ENCODE peak calls at places on chromosome 2, in ten cellular contexts. C is IMR-90; V is putamen; G is non-pigmented ciliary epithelial cell; I is fibroblast of lung; N is stromal cell of bone marrow; J is activated CD4-positive, alpha-beta T cell treated with anti-CD3 and anti-CD28 coated beads for 1 hour; H is renal cortical epithelial cell; P is heart right ventricle; A is spleen. X is an unnamed sample.

GRCh38 chr2:238399094-238399493 is 27.6 kb upstream of the ASB1 start:
- DNase-seq in C (no peak), V (no peak), G (no peak), I (no peak), N (no peak), J (no peak), H (no peak), P (no peak), A (no peak), X (no peak)

GRCh38 chr2:98134138-98134537 is 47.2 kb downstream of the VWA3B start:
- DNase-seq in C (no peak), V (no peak), G (no peak), I (peak; percentile 50), N (no peak), J (no peak), H (no peak), P (peak; percentile 50), A (peak; percentile 87), X (no peak)

GRCh38 chr2:200188851-200189250 is 117.6 kb upstream of the SPATS2L start:
- DNase-seq in C (no peak), V (no peak), G (no peak), I (peak; percentile 59), N (no peak), J (no peak), H (no peak), P (no peak), A (no peak), X (no peak)

GRCh38 chr2:185463481-185463880 is 275.1 kb upstream of the FSIP2 start:
- DNase-seq in C (no peak), V (no peak), G (no peak), I (no peak), N (no peak), J (no peak), H (no peak), P (no peak), A (no peak), X (no peak)

GRCh38 chr2:86028763-86029381 is 76.8 kb downstream of the POLR1A start:
- DNase-seq in C (no peak), V (no peak), G (no peak), I (no peak), N (no peak), J (no peak), H (no peak), P (peak; percentile 94), A (peak; percentile 84), X (no peak)

GRCh38 chr2:239583879-239584859 is 183.3 kb upstream of the HDAC4 start:
- DNase-seq in C (no peak), V (no peak), G (no peak), I (no peak), N (no peak), J (no peak), H (no peak), P (no peak), A (peak; percentile 64), X (no peak)

GRCh38 chr2:106582431-106583143 is 95.4 kb downstream of the CD8B2 start:
- DNase-seq in C (peak; percentile 69), V (peak; percentile 77), G (peak; percentile 26), I (peak; percentile 62), N (peak; percentile 71), J (peak; percentile 48), H (peak; percentile 66), P (peak; percentile 77), A (peak; percentile 79), X (peak; percentile 31)

GRCh38 chr2:197889041-197889440 is 84.6 kb downstream of the PLCL1 start:
- DNase-seq in C (peak; percentile 64), V (peak; percentile 45), G (no peak), I (peak; percentile 55), N (no peak), J (no peak), H (peak; percentile 68), P (no peak), A (no peak), X (peak; percentile 38)

GRCh38 chr2:134142903-134143302 is 111.0 kb upstream of the MGAT5 start:
- DNase-seq in C (peak; percentile 39), V (no peak), G (no peak), I (peak; percentile 79), N (no peak), J (no peak), H (peak; percentile 61), P (no peak), A (no peak), X (no peak)

GRCh38 chr2:206856474-206856873 is 82.8 kb upstream of the CPO start:
- DNase-seq in C (peak; percentile 50), V (no peak), G (peak; percentile 11), I (peak; percentile 54), N (peak; percentile 41), J (no peak), H (peak; percentile 18), P (no peak), A (no peak), X (no peak)

GRCh38 chr2:42492691-42493467 is 903 bp downstream of the KCNG3 start:
- DNase-seq in C (no peak), V (no peak), G (no peak), I (peak; percentile 5), N (no peak), J (peak; percentile 23), H (no peak), P (no peak), A (peak; percentile 76), X (no peak)

GRCh38 chr2:222547108-222547507 is 108.8 kb downstream of the FARSB start:
- DNase-seq in C (no peak), V (no peak), G (no peak), I (no peak), N (no peak), J (no peak), H (no peak), P (no peak), A (no peak), X (no peak)